ENCODE peak calls at places on chromosomes 1 and 21, in nine cellular contexts. H is stimulated activated CD4-positive, alpha-beta T cell treated with anti-CD3 and anti-CD28 coated beads, Interleukin-1b, Interleukin-23, amount 100 ng/mL, for 1 hour; R is ACHN; E is AG04450; X is type B pancreatic cell; O is HCT116; F is mucosa of descending colon; K is activated naive CD8-positive, alpha-beta T cell treated with anti-CD3 and anti-CD28 coated beads, Interleukin-2, amount 10 ng/mL, durations not matched to agents 7 days and 5 days; L is lower lobe of right lung. Q is an unnamed sample.

GRCh38 chr1:233064988-233065387 is 114.6 kb downstream of the NTPCR start:
- DNase-seq in H (no peak), R (no peak), E (peak), X (no peak), O (no peak), F (no peak), K (no peak), L (no peak), Q (no peak)

GRCh38 chr1:29343476-29343875 is 107.2 kb downstream of the PTPRU start:
- DNase-seq in H (no peak), R (no peak), E (no peak), X (no peak), O (no peak), F (no peak), K (no peak), L (no peak), Q (no peak)

GRCh38 chr1:174262747-174263241 is 103.5 kb downstream of the RABGAP1L start:
- DNase-seq in H (no peak), R (peak), E (peak), X (no peak), O (peak), F (peak), K (no peak), L (no peak), Q (no peak)

GRCh38 chr1:110634086-110634454 is 27.9 kb upstream of the KCNA2 start:
- DNase-seq in H (no peak), R (no peak), E (no peak), X (no peak), O (no peak), F (no peak), K (no peak), L (no peak), Q (no peak)

GRCh38 chr1:29428216-29428615 is 191.9 kb downstream of the PTPRU start:
- DNase-seq in H (no peak), R (no peak), E (no peak), X (no peak), O (no peak), F (no peak), K (no peak), L (no peak), Q (no peak)

GRCh38 chr1:204544321-204544720 is 28.1 kb downstream of the MDM4 start:
- DNase-seq in H (no peak), R (no peak), E (no peak), X (no peak), O (no peak), F (no peak), K (no peak), L (no peak), Q (no peak)

GRCh38 chr1:237672748-237673147 is 218.0 kb downstream of the ZP4 start:
- DNase-seq in H (no peak), R (peak), E (no peak), X (no peak), O (no peak), F (peak), K (no peak), L (no peak), Q (no peak)

GRCh38 chr1:151386002-151386401 is 13.4 kb upstream of the PSMB4 start:
- DNase-seq in H (no peak), R (no peak), E (no peak), X (no peak), O (no peak), F (no peak), K (no peak), L (no peak), Q (no peak)

GRCh38 chr1:67898033-67898726 is 64.9 kb upstream of the GNG12 start:
- DNase-seq in H (no peak), R (no peak), E (no peak), X (no peak), O (no peak), F (no peak), K (no peak), L (no peak), Q (no peak)

GRCh38 chr1:107255469-107255868 is 114.6 kb downstream of the NTNG1 start:
- DNase-seq in H (no peak), R (no peak), E (no peak), X (no peak), O (no peak), F (no peak), K (no peak), L (no peak), Q (no peak)

GRCh38 chr1:208410409-208410808 is 166.2 kb upstream of the PLXNA2 start:
- DNase-seq in H (no peak), R (no peak), E (no peak), X (no peak), O (no peak), F (no peak), K (no peak), L (no peak), Q (no peak)

GRCh38 chr1:41882068-41882477 is 36.6 kb downstream of the HIVEP3 start:
- DNase-seq in H (no peak), R (no peak), E (no peak), X (no peak), O (no peak), F (peak), K (no peak), L (no peak), Q (peak)

GRCh38 chr1:183365676-183366075 is 52.5 kb downstream of the NMNAT2 start:
- DNase-seq in H (no peak), R (no peak), E (no peak), X (no peak), O (no peak), F (no peak), K (no peak), L (no peak), Q (no peak)

GRCh38 chr1:145918144-145918991 is at the start of gene PEX11B:
- DNase-seq in H (peak), R (peak), E (peak), X (peak), O (peak), F (peak), K (peak), L (peak), Q (peak)

GRCh38 chr1:182101415-182102041 is 40.0 kb upstream of the ZNF648 start:
- DNase-seq in H (no peak), R (no peak), E (no peak), X (no peak), O (peak), F (no peak), K (no peak), L (peak), Q (peak)

GRCh38 chr1:39576016-39576657 is 453 bp downstream of the PABPC4 start:
- DNase-seq in H (no peak), R (peak), E (no peak), X (no peak), O (no peak), F (peak), K (peak), L (peak), Q (peak)

GRCh38 chr1:115036814-115037535 is 7.3 kb downstream of the TSHB start:
- DNase-seq in H (no peak), R (no peak), E (no peak), X (no peak), O (no peak), F (no peak), K (no peak), L (no peak), Q (no peak)

GRCh38 chr1:210299501-210299900 is 29.2 kb upstream of the HHAT start:
- DNase-seq in H (no peak), R (no peak), E (no peak), X (no peak), O (no peak), F (no peak), K (no peak), L (no peak), Q (no peak)

GRCh38 chr1:15730936-15731335 is 5.1 kb upstream of the SLC25A34 start:
- DNase-seq in H (no peak), R (no peak), E (no peak), X (no peak), O (no peak), F (no peak), K (no peak), L (no peak), Q (no peak)

GRCh38 chr21:39159342-39160063 is 23.7 kb downstream of the PSMG1 start:
- DNase-seq in H (no peak), R (no peak), E (peak), X (no peak), O (no peak), F (no peak), K (no peak), L (no peak), Q (no peak)

GRCh38 chr1:246776923-246777322 is 52.7 kb downstream of the SCCPDH start:
- DNase-seq in H (no peak), R (no peak), E (no peak), X (peak), O (no peak), F (no peak), K (no peak), L (no peak), Q (no peak)

GRCh38 chr1:61993331-61993961 is 201.2 kb upstream of the L1TD1 start:
- DNase-seq in H (no peak), R (no peak), E (no peak), X (no peak), O (no peak), F (no peak), K (no peak), L (no peak), Q (peak)

GRCh38 chr1:32329931-32330466 is 6.0 kb downstream of the MARCKSL1 start:
- DNase-seq in H (no peak), R (no peak), E (no peak), X (no peak), O (no peak), F (no peak), K (no peak), L (no peak), Q (no peak)

GRCh38 chr1:212606042-212606733 is 2.4 kb upstream of the ATF3 start:
- DNase-seq in H (no peak), R (no peak), E (no peak), X (no peak), O (no peak), F (peak), K (no peak), L (no peak), Q (no peak)

GRCh38 chr1:54681396-54681795 is 34.3 kb upstream of the TTC4 start:
- DNase-seq in H (no peak), R (no peak), E (no peak), X (no peak), O (no peak), F (no peak), K (no peak), L (no peak), Q (no peak)

GRCh38 chr1:20028125-20028524 is 41.9 kb upstream of the PLA2G5 start:
- DNase-seq in H (no peak), R (no peak), E (no peak), X (no peak), O (no peak), F (no peak), K (no peak), L (no peak), Q (no peak)

GRCh38 chr1:182048562-182048961 is 12.9 kb downstream of the ZNF648 start:
- DNase-seq in H (no peak), R (no peak), E (no peak), X (no peak), O (no peak), F (no peak), K (no peak), L (no peak), Q (no peak)

GRCh38 chr1:90187186-90187585 is 192.3 kb downstream of the ZNF326 start:
- DNase-seq in H (no peak), R (no peak), E (no peak), X (no peak), O (no peak), F (no peak), K (no peak), L (no peak), Q (no peak)

GRCh38 chr1:154951901-154952657 is 3.8 kb downstream of the PBXIP1 start:
- DNase-seq in H (peak), R (no peak), E (no peak), X (no peak), O (no peak), F (no peak), K (peak), L (no peak), Q (no peak)

GRCh38 chr1:203557958-203558760 is 64.2 kb downstream of the OPTC start:
- DNase-seq in H (no peak), R (peak), E (peak), X (no peak), O (no peak), F (no peak), K (no peak), L (no peak), Q (peak)

GRCh38 chr1:47875831-47876586 is 121.2 kb downstream of the TRABD2B start:
- DNase-seq in H (no peak), R (peak), E (no peak), X (no peak), O (no peak), F (no peak), K (no peak), L (no peak), Q (no peak)

GRCh38 chr1:43348809-43349593 is 9.8 kb upstream of the CDC20 start:
- DNase-seq in H (no peak), R (peak), E (no peak), X (peak), O (peak), F (peak), K (peak), L (peak), Q (peak)

GRCh38 chr1:158008630-158009029 is 15.2 kb downstream of the KIRREL1 start:
- DNase-seq in H (no peak), R (no peak), E (no peak), X (no peak), O (no peak), F (no peak), K (no peak), L (no peak), Q (no peak)

GRCh38 chr1:53376742-53377437 is 49.0 kb upstream of the LRP8 start:
- DNase-seq in H (no peak), R (no peak), E (no peak), X (peak), O (no peak), F (no peak), K (peak), L (no peak), Q (no peak)

GRCh38 chr1:79042117-79042516 is 35.6 kb upstream of the ADGRL4 start:
- DNase-seq in H (no peak), R (peak), E (peak), X (no peak), O (no peak), F (no peak), K (no peak), L (no peak), Q (no peak)

GRCh38 chr1:167499657-167500056 is 18.7 kb downstream of the CD247 start:
- DNase-seq in H (no peak), R (no peak), E (no peak), X (no peak), O (no peak), F (no peak), K (no peak), L (no peak), Q (no peak)

GRCh38 chr1:182630586-182630985 is 26.4 kb upstream of the RGS16 start:
- DNase-seq in H (no peak), R (no peak), E (no peak), X (no peak), O (no peak), F (no peak), K (no peak), L (no peak), Q (no peak)

GRCh38 chr1:116772648-116773045 is 18.4 kb downstream of the CD2 start:
- DNase-seq in H (no peak), R (no peak), E (no peak), X (no peak), O (no peak), F (no peak), K (no peak), L (no peak), Q (peak)